ENCODE peak calls at places on chromosomes 16 and 17, in six cellular contexts. One of them, this sample, is unnamed.
A peak's percentile ranks its signal among the peaks of the same experiment; 100 is the strongest.

GRCh38 chr17:15649861-15650391 is 30.4 kb upstream of the FBXW10B start:
- DNase-seq in Peyer's patch: peak; percentile 83
- DNase-seq in psoas muscle: peak; percentile 59
- DNase-seq in spleen: no peak
- DNase-seq in endodermal cell: peak; percentile 40
- DNase-seq in ovary: no peak
- DNase-seq in this sample: no peak

GRCh38 chr16:86566601-86566965 is at the start of gene FOXC2:
- DNase-seq in spleen: peak; percentile 79
- DNase-seq in ovary: peak; percentile 67
- DNase-seq in Peyer's patch: peak; percentile 77
- DNase-seq in endodermal cell: peak; percentile 97
- DNase-seq in psoas muscle: peak; percentile 82
- DNase-seq in this sample: no peak

GRCh38 chr17:80219013-80219776 is 938 bp downstream of the SGSH start:
- DNase-seq in Peyer's patch: peak; percentile 95
- DNase-seq in endodermal cell: peak; percentile 77
- DNase-seq in psoas muscle: peak; percentile 78
- DNase-seq in ovary: peak; percentile 71
- DNase-seq in spleen: peak; percentile 94
- DNase-seq in this sample: peak; percentile 93

GRCh38 chr16:9647981-9648701 is 534.1 kb downstream of the GRIN2A start:
- DNase-seq in psoas muscle: no peak
- DNase-seq in endodermal cell: no peak
- DNase-seq in Peyer's patch: no peak
- DNase-seq in ovary: no peak
- DNase-seq in spleen: no peak
- DNase-seq in this sample: no peak

GRCh38 chr16:76959166-76959565 is 231.8 kb upstream of the MON1B start:
- DNase-seq in Peyer's patch: no peak
- DNase-seq in ovary: no peak
- DNase-seq in psoas muscle: no peak
- DNase-seq in spleen: no peak
- DNase-seq in endodermal cell: no peak
- DNase-seq in this sample: no peak

GRCh38 chr16:81544691-81545365 is 100.2 kb downstream of the CMIP start:
- DNase-seq in Peyer's patch: no peak
- DNase-seq in endodermal cell: no peak
- DNase-seq in ovary: no peak
- DNase-seq in spleen: peak; percentile 61
- DNase-seq in psoas muscle: no peak
- DNase-seq in this sample: no peak

GRCh38 chr16:66483689-66484452 is 56.8 kb downstream of the BEAN1 start:
- DNase-seq in spleen: peak; percentile 96
- DNase-seq in endodermal cell: peak; percentile 96
- DNase-seq in Peyer's patch: peak; percentile 85
- DNase-seq in psoas muscle: peak; percentile 77
- DNase-seq in ovary: peak; percentile 77
- DNase-seq in this sample: peak; percentile 71

GRCh38 chr17:74272731-74273201 is 1.3 kb upstream of the DNAI2 start:
- DNase-seq in spleen: no peak
- DNase-seq in psoas muscle: no peak
- DNase-seq in Peyer's patch: no peak
- DNase-seq in ovary: no peak
- DNase-seq in endodermal cell: no peak
- DNase-seq in this sample: no peak

GRCh38 chr16:83561876-83562275 is 245.9 kb upstream of the HSBP1 start:
- DNase-seq in ovary: no peak
- DNase-seq in Peyer's patch: no peak
- DNase-seq in spleen: no peak
- DNase-seq in psoas muscle: no peak
- DNase-seq in endodermal cell: peak; percentile 68
- DNase-seq in this sample: no peak

GRCh38 chr17:17116406-17116805 is 74.1 kb downstream of the MPRIP start:
- DNase-seq in Peyer's patch: no peak
- DNase-seq in ovary: no peak
- DNase-seq in spleen: no peak
- DNase-seq in endodermal cell: no peak
- DNase-seq in psoas muscle: no peak
- DNase-seq in this sample: no peak
- H3K4me1 ChIP-seq in Peyer's patch: peaks cover 11% of the 10 kb centered on the region
- H3K4me1 ChIP-seq in ovary: peaks cover 52% of the 10 kb centered on the region
- H3K4me1 ChIP-seq in spleen: peaks cover 98% of the 10 kb centered on the region
- H3K4me1 ChIP-seq in endodermal cell: peaks cover 4% of the 10 kb centered on the region
- H3K4me1 ChIP-seq in psoas muscle: peaks cover 96% of the 10 kb centered on the region
- H3K4me1 ChIP-seq in this sample: peaks cover 52% of the 10 kb centered on the region

GRCh38 chr16:58717994-58718393 is 16.1 kb downstream of the GOT2 start:
- DNase-seq in ovary: no peak
- DNase-seq in endodermal cell: no peak
- DNase-seq in psoas muscle: no peak
- DNase-seq in Peyer's patch: no peak
- DNase-seq in spleen: no peak
- DNase-seq in this sample: no peak
- H3K36me3 ChIP-seq in ovary: no peaks in the 10 kb centered on the region
- H3K36me3 ChIP-seq in endodermal cell: peaks cover 77% of the 10 kb centered on the region
- H3K36me3 ChIP-seq in psoas muscle: peaks cover 24% of the 10 kb centered on the region
- H3K36me3 ChIP-seq in Peyer's patch: peaks cover 92% of the 10 kb centered on the region
- H3K36me3 ChIP-seq in spleen: peaks cover 96% of the 10 kb centered on the region
- H3K36me3 ChIP-seq in this sample: peaks cover 73% of the 10 kb centered on the region

DNA sequence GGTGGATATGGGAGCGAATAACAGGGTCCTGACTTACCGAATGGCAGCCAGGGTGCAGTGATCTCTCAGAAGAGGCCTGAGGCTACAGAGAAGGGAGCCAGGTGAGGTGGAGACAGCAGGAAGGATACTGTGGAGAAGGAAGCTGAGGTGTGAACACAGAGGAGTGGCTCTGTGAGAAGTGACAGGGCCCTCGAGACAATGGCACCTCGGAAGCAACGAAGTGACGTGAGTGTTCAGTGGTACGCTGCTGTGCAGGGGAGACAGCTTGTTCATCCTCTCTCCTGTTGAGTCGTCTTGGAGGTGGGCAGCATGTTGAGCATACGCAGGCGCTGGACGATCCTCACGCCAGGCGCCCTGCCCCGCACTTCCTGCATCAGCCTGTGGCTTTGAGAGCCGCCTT is 390.3 kb downstream of the CPPED1 start:
- DNase-seq in psoas muscle: no peak
- DNase-seq in ovary: no peak
- DNase-seq in endodermal cell: no peak
- DNase-seq in spleen: no peak
- DNase-seq in Peyer's patch: no peak
- DNase-seq in this sample: no peak
- H3K4me1 ChIP-seq in psoas muscle: no peaks in the 10 kb centered on the region
- H3K4me1 ChIP-seq in ovary: no peaks in the 10 kb centered on the region
- H3K4me1 ChIP-seq in endodermal cell: no peaks in the 10 kb centered on the region
- H3K4me1 ChIP-seq in spleen: peaks cover 22% of the 10 kb centered on the region
- H3K4me1 ChIP-seq in Peyer's patch: no peaks in the 10 kb centered on the region
- H3K4me1 ChIP-seq in this sample: no peaks in the 10 kb centered on the region

DNA sequence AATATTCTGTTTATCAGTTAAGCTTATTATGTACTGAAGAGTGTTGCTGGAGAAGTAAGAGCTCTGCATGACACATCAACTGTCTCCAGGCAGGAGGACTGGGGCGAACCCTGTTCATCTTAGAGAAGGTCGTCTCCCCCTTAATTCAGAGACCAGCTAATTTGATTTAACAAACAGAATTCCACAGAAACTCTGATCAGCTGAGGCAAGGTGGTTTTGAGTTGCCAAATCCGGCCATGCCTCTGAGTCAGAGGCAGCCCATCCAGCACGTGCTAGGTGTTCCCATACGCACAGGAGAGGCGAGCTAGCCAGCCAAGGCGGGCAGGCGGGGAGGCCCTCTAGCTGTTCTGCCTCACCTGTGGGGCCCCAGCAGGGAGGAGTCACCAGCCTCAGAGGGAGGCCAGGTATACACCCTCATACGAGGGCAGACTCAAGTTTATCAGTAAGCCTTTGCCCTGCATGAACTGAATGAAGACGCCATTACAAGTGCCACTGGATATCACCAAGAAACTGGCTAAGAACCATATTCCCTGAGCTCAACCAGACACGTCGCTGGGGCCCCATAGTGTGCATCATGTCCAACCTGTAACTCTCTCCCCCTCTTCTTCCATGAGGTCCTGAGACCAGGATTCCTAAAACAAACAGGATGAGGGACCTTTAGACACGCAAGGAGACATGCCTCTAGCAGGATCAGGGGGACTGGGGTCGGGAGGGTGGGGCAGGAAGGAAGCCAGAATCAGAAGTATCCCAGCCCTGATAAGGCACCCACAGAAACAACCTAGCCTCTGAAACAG is 25.7 kb downstream of the STAT5A start:
- DNase-seq in psoas muscle: no peak
- DNase-seq in endodermal cell: no peak
- DNase-seq in ovary: no peak
- DNase-seq in spleen: no peak
- DNase-seq in Peyer's patch: no peak
- DNase-seq in this sample: no peak
- H3K36me3 ChIP-seq in psoas muscle: peaks cover 12% of the 10 kb centered on the region
- H3K36me3 ChIP-seq in endodermal cell: peaks cover 5% of the 10 kb centered on the region
- H3K36me3 ChIP-seq in ovary: no peaks in the 10 kb centered on the region
- H3K36me3 ChIP-seq in spleen: peaks cover 65% of the 10 kb centered on the region
- H3K36me3 ChIP-seq in Peyer's patch: peaks cover 63% of the 10 kb centered on the region
- H3K36me3 ChIP-seq in this sample: peaks cover 50% of the 10 kb centered on the region

DNA sequence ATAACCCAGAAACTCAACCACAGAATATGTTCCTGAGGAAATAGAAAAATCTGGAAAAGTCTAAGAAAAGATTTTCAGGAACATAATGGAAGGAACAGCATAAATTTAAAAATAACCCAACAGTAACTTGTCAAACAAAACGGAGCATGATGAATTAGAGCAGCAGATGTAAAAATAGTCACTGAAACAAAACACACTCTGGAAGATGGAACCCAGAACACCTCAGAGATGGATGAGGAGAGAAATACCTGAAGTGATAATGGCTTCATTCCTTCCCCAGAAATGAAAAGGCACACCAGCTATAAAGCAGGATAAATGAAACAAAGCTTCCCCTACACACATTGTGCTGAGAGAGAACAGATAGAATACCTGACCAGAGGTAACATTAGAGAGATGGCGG is 6.3 kb downstream of the TK1 start:
- DNase-seq in ovary: no peak
- DNase-seq in spleen: no peak
- DNase-seq in Peyer's patch: no peak
- DNase-seq in psoas muscle: no peak
- DNase-seq in endodermal cell: no peak
- DNase-seq in this sample: no peak
- H3K4me1 ChIP-seq in ovary: peaks cover 16% of the 10 kb centered on the region
- H3K4me1 ChIP-seq in spleen: peaks cover 53% of the 10 kb centered on the region
- H3K4me1 ChIP-seq in Peyer's patch: peaks cover 8% of the 10 kb centered on the region
- H3K4me1 ChIP-seq in psoas muscle: peaks cover 26% of the 10 kb centered on the region
- H3K4me1 ChIP-seq in endodermal cell: peaks cover 3% of the 10 kb centered on the region
- H3K4me1 ChIP-seq in this sample: peaks cover 12% of the 10 kb centered on the region

GRCh38 chr17:82571855-82572254 is 52.3 kb downstream of the FOXK2 start:
- DNase-seq in spleen: no peak
- DNase-seq in Peyer's patch: no peak
- DNase-seq in psoas muscle: no peak
- DNase-seq in ovary: no peak
- DNase-seq in endodermal cell: no peak
- DNase-seq in this sample: no peak

GRCh38 chr17:82570282-82570681 is 50.8 kb downstream of the FOXK2 start:
- DNase-seq in endodermal cell: no peak
- DNase-seq in ovary: no peak
- DNase-seq in psoas muscle: no peak
- DNase-seq in Peyer's patch: no peak
- DNase-seq in spleen: no peak
- DNase-seq in this sample: no peak

GRCh38 chr17:82568997-82569393 is 49.5 kb downstream of the FOXK2 start:
- DNase-seq in psoas muscle: no peak
- DNase-seq in ovary: no peak
- DNase-seq in endodermal cell: no peak
- DNase-seq in Peyer's patch: no peak
- DNase-seq in spleen: no peak
- DNase-seq in this sample: no peak

GRCh38 chr17:82567286-82567685 is 47.8 kb downstream of the FOXK2 start:
- DNase-seq in spleen: no peak
- DNase-seq in endodermal cell: no peak
- DNase-seq in psoas muscle: no peak
- DNase-seq in Peyer's patch: no peak
- DNase-seq in ovary: no peak
- DNase-seq in this sample: no peak

DNA sequence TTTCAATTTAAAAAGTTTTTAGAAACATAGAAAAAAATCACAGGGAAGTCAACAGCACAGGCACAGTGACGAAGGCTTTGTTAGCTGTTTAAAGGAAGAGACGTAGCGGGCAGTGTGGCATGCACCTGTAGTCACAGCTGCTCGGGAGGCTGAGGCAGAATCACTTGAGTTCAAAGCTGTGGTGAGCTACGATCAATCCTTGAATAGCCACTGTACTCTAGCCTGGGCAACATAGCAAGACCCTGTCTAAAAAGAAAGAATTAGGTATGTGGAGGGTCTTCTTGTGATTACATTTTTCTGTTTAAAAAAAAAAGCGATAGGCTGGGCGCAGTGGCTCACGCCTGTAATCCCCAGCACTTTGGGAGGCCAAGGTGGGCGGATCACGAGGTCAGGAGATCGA is 50.1 kb downstream of the FOXK2 start:
- DNase-seq in ovary: no peak
- DNase-seq in psoas muscle: no peak
- DNase-seq in Peyer's patch: no peak
- DNase-seq in endodermal cell: no peak
- DNase-seq in spleen: no peak
- DNase-seq in this sample: no peak
- H3K36me3 ChIP-seq in ovary: no peaks in the 10 kb centered on the region
- H3K36me3 ChIP-seq in psoas muscle: peaks cover 4% of the 10 kb centered on the region
- H3K36me3 ChIP-seq in Peyer's patch: peaks cover 59% of the 10 kb centered on the region
- H3K36me3 ChIP-seq in endodermal cell: peaks cover 88% of the 10 kb centered on the region
- H3K36me3 ChIP-seq in spleen: peaks cover 97% of the 10 kb centered on the region
- H3K36me3 ChIP-seq in this sample: peaks cover 76% of the 10 kb centered on the region

DNA sequence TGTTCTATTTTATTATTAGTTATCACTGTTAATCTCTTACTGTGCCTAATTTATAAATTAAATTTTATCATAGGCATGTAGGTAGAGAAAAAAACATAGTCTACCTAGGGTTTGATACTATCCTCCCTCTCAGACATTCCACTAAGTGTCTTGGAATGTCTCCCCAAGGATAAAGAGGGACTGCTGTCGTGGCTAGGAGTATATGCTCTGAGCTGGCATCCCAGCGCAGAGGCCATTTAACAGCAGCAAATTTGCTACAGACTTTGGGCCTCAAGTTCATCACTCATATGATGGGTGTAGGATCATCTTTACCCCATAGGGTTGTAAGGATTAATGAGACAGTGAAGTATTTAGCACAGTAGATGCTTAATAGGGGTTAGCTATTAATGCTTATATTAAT is 56.7 kb downstream of the ZFHX3 start:
- DNase-seq in Peyer's patch: no peak
- DNase-seq in endodermal cell: no peak
- DNase-seq in spleen: no peak
- DNase-seq in psoas muscle: no peak
- DNase-seq in ovary: no peak
- DNase-seq in this sample: no peak
- H3K4me1 ChIP-seq in Peyer's patch: no peaks in the 10 kb centered on the region
- H3K4me1 ChIP-seq in endodermal cell: peaks cover 6% of the 10 kb centered on the region
- H3K4me1 ChIP-seq in spleen: peaks cover 40% of the 10 kb centered on the region
- H3K4me1 ChIP-seq in psoas muscle: peaks cover 83% of the 10 kb centered on the region
- H3K4me1 ChIP-seq in ovary: peaks cover 4% of the 10 kb centered on the region
- H3K4me1 ChIP-seq in this sample: no peaks in the 10 kb centered on the region